ENCODE peak calls at places on chromosomes 6 and 20, in five cellular contexts. C is Right ventricle myocardium inferior; O is T-helper 1 cell; Q is CD8-positive, alpha-beta memory T cell; D is hepatocyte. L is an unnamed sample.

GRCh38 chr20:53263554-53264438 is 291.6 kb downstream of the TSHZ2 start:
- DNase-seq in Q (no peak), C (no peak), D (no peak), O (no peak), L (no peak)

GRCh38 chr20:13141541-13141940 is 79.5 kb upstream of the ISM1 start:
- DNase-seq in C (no peak), O (no peak), D (no peak), Q (no peak), L (no peak)

GRCh38 chr6:166019214-166019613 is 148.4 kb downstream of the TBXT start:
- DNase-seq in O (no peak), C (no peak), Q (no peak), D (no peak), L (no peak)

GRCh38 chr6:14397518-14397901 is 279.9 kb downstream of the CD83 start:
- DNase-seq in Q (no peak), D (no peak), O (no peak), C (no peak), L (no peak)

GRCh38 chr20:51797357-51798025 is 4.8 kb downstream of the SALL4 start:
- DNase-seq in Q (no peak), D (peak), O (no peak), C (no peak), L (no peak)

GRCh38 chr20:53529658-53530057 is 64.0 kb downstream of the ZNF217 start:
- DNase-seq in D (no peak), O (no peak), C (no peak), Q (no peak), L (no peak)

GRCh38 chr20:48236001-48236400 is 450.7 kb upstream of the SULF2 start:
- DNase-seq in C (no peak), D (no peak), O (no peak), Q (no peak), L (no peak)

GRCh38 chr6:133160531-133160930 is 80.6 kb upstream of the EYA4 start:
- DNase-seq in C (no peak), Q (no peak), O (no peak), D (no peak), L (no peak)

L was measured in cardiac fibroblast.